ENCODE peak calls at places on chromosomes 13 and 19, in four cellular contexts. One of them, this sample, is unnamed.

GRCh38 chr19:17654993-17655392 is 33.2 kb downstream of the UNC13A start:
- DNase-seq in IMR-90: no peak
- DNase-seq in HepG2: no peak
- DNase-seq in transverse colon: peak; percentile 38
- DNase-seq in this sample: no peak

GRCh38 chr19:52398091-52398461 is 427 bp downstream of the ZNF528 start:
- DNase-seq in IMR-90: peak; percentile 1
- DNase-seq in HepG2: peak; percentile 6
- DNase-seq in transverse colon: peak; percentile 8
- DNase-seq in this sample: no peak

GRCh38 chr19:29690842-29691241 is 24.2 kb downstream of the C19orf12 start:
- DNase-seq in IMR-90: peak; percentile 49
- DNase-seq in HepG2: peak; percentile 67
- DNase-seq in transverse colon: no peak
- DNase-seq in this sample: peak; percentile 30

GRCh38 chr13:76965759-76966421 is 17.6 kb downstream of the ACOD1 start:
- DNase-seq in IMR-90: peak; percentile 61
- DNase-seq in HepG2: no peak
- DNase-seq in transverse colon: peak; percentile 14
- DNase-seq in this sample: peak; percentile 44

GRCh38 chr13:98648676-98649075 is 71.8 kb upstream of the STK24 start:
- DNase-seq in IMR-90: no peak
- DNase-seq in HepG2: no peak
- DNase-seq in transverse colon: peak; percentile 17
- DNase-seq in this sample: no peak

GRCh38 chr13:46951516-46951915 is 54.7 kb upstream of the HTR2A start:
- DNase-seq in IMR-90: no peak
- DNase-seq in HepG2: no peak
- DNase-seq in transverse colon: no peak
- DNase-seq in this sample: peak; percentile 58

GRCh38 chr19:33496496-33496895 is 25.1 kb downstream of the PEPD start:
- DNase-seq in IMR-90: no peak
- DNase-seq in HepG2: no peak
- DNase-seq in transverse colon: no peak
- DNase-seq in this sample: no peak

GRCh38 chr13:40460116-40460515 is 206.3 kb downstream of the FOXO1 start:
- DNase-seq in IMR-90: no peak
- DNase-seq in HepG2: no peak
- DNase-seq in transverse colon: no peak
- DNase-seq in this sample: no peak

GRCh38 chr19:4650159-4650558 is 10.8 kb downstream of the TNFAIP8L1 start:
- DNase-seq in IMR-90: no peak
- DNase-seq in HepG2: no peak
- DNase-seq in transverse colon: no peak
- DNase-seq in this sample: no peak

GRCh38 chr19:22832031-22832762 is at the start of gene ZNF723:
- DNase-seq in IMR-90: no peak
- DNase-seq in HepG2: no peak
- DNase-seq in transverse colon: no peak
- DNase-seq in this sample: no peak

DNA sequence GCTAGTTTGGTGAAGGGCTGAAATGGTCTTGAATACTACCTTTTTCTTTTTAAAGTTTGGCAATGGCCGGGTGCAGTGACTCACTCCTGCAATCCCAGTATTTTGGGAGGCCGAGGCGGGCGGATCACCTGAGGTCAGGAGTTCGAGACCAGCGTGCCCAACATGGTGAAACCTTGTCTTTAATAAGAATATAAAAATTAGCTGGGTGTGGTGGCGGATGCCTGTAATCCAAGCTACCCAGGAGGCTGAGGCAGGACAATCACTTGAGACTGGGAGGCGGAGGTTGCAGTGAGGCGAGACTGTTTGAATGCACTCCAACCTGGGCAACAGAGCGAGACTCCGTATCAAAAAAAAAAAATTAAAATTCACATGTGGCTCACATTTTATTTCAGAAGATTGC is 880 bp upstream of the ZNF723 start:
- DNase-seq in IMR-90: no peak
- DNase-seq in HepG2: no peak
- DNase-seq in transverse colon: no peak
- DNase-seq in this sample: no peak
- H3K9me3 ChIP-seq in IMR-90: peaks cover 29% of the 10 kb centered on the region
- H3K9me3 ChIP-seq in HepG2: peaks cover 94% of the 10 kb centered on the region
- H3K9me3 ChIP-seq in transverse colon: peaks cover 41% of the 10 kb centered on the region
- H3K9me3 ChIP-seq in this sample: no peaks in the 10 kb centered on the region

GRCh38 chr19:58166708-58167280 is 16.1 kb upstream of the ZNF274 start:
- DNase-seq in IMR-90: no peak
- DNase-seq in HepG2: no peak
- DNase-seq in transverse colon: no peak
- DNase-seq in this sample: no peak

GRCh38 chr19:58170860-58171259 is 12.0 kb upstream of the ZNF274 start:
- DNase-seq in IMR-90: peak; percentile 42
- DNase-seq in HepG2: no peak
- DNase-seq in transverse colon: no peak
- DNase-seq in this sample: peak; percentile 40

DNA sequence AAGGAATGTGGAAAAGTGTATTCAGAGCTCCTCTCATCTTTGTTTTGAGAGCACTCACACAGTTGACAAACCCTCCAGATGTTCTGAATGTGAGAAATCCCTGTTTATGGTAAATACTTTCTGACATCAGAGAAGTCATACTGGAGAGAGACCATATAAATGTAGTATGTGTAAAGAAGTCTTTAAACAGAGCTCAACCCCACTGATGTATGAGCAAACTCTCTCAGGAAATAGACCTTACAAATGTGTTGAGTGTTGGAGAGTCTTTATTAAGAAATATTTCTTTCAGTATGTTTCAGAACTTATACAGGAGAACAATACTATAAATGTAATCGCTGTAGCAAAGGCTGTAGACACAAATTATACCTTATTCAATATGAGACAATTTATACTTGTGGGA is 15.7 kb upstream of the ZNF329 start:
- DNase-seq in IMR-90: no peak
- DNase-seq in HepG2: no peak
- DNase-seq in transverse colon: no peak
- DNase-seq in this sample: no peak
- H3K9me3 ChIP-seq in IMR-90: peaks cover 68% of the 10 kb centered on the region
- H3K9me3 ChIP-seq in HepG2: peaks cover 84% of the 10 kb centered on the region
- H3K9me3 ChIP-seq in transverse colon: peaks cover 93% of the 10 kb centered on the region
- H3K9me3 ChIP-seq in this sample: peaks cover 52% of the 10 kb centered on the region

GRCh38 chr19:54001496-54001895 is 10.1 kb downstream of the CACNG6 start:
- DNase-seq in IMR-90: no peak
- DNase-seq in HepG2: no peak
- DNase-seq in transverse colon: no peak
- DNase-seq in this sample: no peak

GRCh38 chr19:53999694-54000093 is 8.3 kb downstream of the CACNG6 start:
- DNase-seq in IMR-90: no peak
- DNase-seq in HepG2: no peak
- DNase-seq in transverse colon: no peak
- DNase-seq in this sample: no peak

GRCh38 chr19:53994811-53995210 is 3.4 kb downstream of the CACNG6 start:
- DNase-seq in IMR-90: peak; percentile 32
- DNase-seq in HepG2: no peak
- DNase-seq in transverse colon: no peak
- DNase-seq in this sample: no peak

GRCh38 chr19:54002495-54003315 is 11.3 kb downstream of the CACNG6 start:
- DNase-seq in IMR-90: no peak
- DNase-seq in HepG2: no peak
- DNase-seq in transverse colon: no peak
- DNase-seq in this sample: no peak

DNA sequence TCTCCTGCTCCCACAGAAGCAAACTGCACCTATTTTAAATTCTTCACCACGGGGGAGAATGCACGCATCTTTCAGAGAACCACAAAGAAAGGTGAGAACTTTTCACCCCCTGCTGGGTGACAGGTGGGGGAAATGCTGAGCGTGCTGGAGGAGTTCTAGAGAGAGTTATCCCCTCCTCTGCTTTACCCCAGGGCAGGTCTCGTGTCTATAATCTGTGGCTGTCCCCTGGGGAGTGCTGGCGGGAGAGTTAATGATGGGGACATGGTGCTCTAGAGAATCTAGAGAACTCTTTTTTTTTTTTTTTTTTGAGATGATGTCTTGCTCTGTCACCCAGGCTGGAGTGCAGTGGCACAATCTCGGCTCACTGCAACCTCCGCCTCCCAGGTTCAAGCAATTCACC is 6.8 kb downstream of the CACNG6 start:
- DNase-seq in IMR-90: no peak
- DNase-seq in HepG2: no peak
- DNase-seq in transverse colon: no peak
- DNase-seq in this sample: no peak
- H3K9me3 ChIP-seq in IMR-90: no peaks in the 10 kb centered on the region
- H3K9me3 ChIP-seq in HepG2: no peaks in the 10 kb centered on the region
- H3K9me3 ChIP-seq in transverse colon: no peaks in the 10 kb centered on the region
- H3K9me3 ChIP-seq in this sample: no peaks in the 10 kb centered on the region

DNA sequence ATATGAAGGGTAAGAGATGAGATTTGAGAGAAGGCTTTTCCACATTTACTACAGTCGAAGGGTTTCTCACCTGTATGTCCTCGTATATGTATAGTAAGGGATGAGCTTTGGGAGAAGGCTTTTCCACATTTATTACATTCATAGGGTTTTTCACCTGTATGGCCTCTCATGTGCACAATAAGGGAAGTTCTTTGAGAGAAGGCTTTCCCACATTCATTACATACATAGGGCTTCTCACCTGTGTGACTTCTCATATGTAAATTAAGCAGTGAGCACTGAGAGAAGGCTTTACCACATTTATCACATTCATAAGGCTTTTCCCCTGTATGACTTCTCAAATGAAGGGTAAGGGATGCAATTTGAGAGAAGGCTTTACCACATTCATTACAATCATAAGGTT is 41.8 kb downstream of the ZNF527 start:
- DNase-seq in IMR-90: no peak
- DNase-seq in HepG2: no peak
- DNase-seq in transverse colon: no peak
- DNase-seq in this sample: no peak
- H3K9me3 ChIP-seq in IMR-90: peaks cover 58% of the 10 kb centered on the region
- H3K9me3 ChIP-seq in HepG2: peaks cover 94% of the 10 kb centered on the region
- H3K9me3 ChIP-seq in transverse colon: peaks cover 97% of the 10 kb centered on the region
- H3K9me3 ChIP-seq in this sample: peaks cover 58% of the 10 kb centered on the region

GRCh38 chr19:12380444-12380737 is 14.9 kb upstream of the ZNF442 start:
- DNase-seq in IMR-90: no peak
- DNase-seq in HepG2: no peak
- DNase-seq in transverse colon: no peak
- DNase-seq in this sample: no peak
- H3K9me3 ChIP-seq in IMR-90: peaks cover 30% of the 10 kb centered on the region
- H3K9me3 ChIP-seq in HepG2: peaks cover 6% of the 10 kb centered on the region
- H3K9me3 ChIP-seq in transverse colon: peaks cover 49% of the 10 kb centered on the region
- H3K9me3 ChIP-seq in this sample: peaks cover 56% of the 10 kb centered on the region

GRCh38 chr19:6979341-6979740 is 41.9 kb downstream of the MBD3L2B start:
- DNase-seq in IMR-90: no peak
- DNase-seq in HepG2: no peak
- DNase-seq in transverse colon: no peak
- DNase-seq in this sample: no peak
- H3K9me3 ChIP-seq in IMR-90: peaks cover 10% of the 10 kb centered on the region
- H3K9me3 ChIP-seq in HepG2: peaks cover 27% of the 10 kb centered on the region
- H3K9me3 ChIP-seq in transverse colon: peaks cover 8% of the 10 kb centered on the region
- H3K9me3 ChIP-seq in this sample: peaks cover 23% of the 10 kb centered on the region